ENCODE peak calls at places on chromosomes 7 and 10, in seven cellular contexts. One of them, this sample, is unnamed.

GRCh38 chr10:90378524-90379076 is 479.2 kb downstream of the HTR7 start:
- DNase-seq in HCT116: no peak
- DNase-seq in GM12878: no peak
- DNase-seq in SK-N-SH: no peak
- DNase-seq in H1: no peak
- DNase-seq in HepG2: no peak
- DNase-seq in K562: no peak
- DNase-seq in this sample: no peak

GRCh38 chr7:156764766-156765165 is 124.2 kb downstream of the RNF32 start:
- DNase-seq in HCT116: no peak
- DNase-seq in GM12878: no peak
- DNase-seq in SK-N-SH: no peak
- DNase-seq in H1: no peak
- DNase-seq in HepG2: no peak
- DNase-seq in K562: no peak
- DNase-seq in this sample: no peak

GRCh38 chr10:97543025-97543546 is 29.5 kb upstream of the ANKRD2 start:
- DNase-seq in HCT116: peak
- DNase-seq in GM12878: no peak
- DNase-seq in SK-N-SH: no peak
- DNase-seq in H1: no peak
- DNase-seq in HepG2: peak
- DNase-seq in K562: peak
- DNase-seq in this sample: peak

GRCh38 chr10:90418869-90419652 is 438.8 kb downstream of the HTR7 start:
- DNase-seq in HCT116: peak
- DNase-seq in GM12878: no peak
- DNase-seq in SK-N-SH: no peak
- DNase-seq in H1: no peak
- DNase-seq in HepG2: peak
- DNase-seq in K562: no peak
- DNase-seq in this sample: no peak

GRCh38 chr10:80599424-80599847 is 61.7 kb downstream of the SH2D4B start:
- DNase-seq in HCT116: peak
- DNase-seq in GM12878: peak
- DNase-seq in SK-N-SH: peak
- DNase-seq in H1: peak
- DNase-seq in HepG2: peak
- DNase-seq in K562: peak
- DNase-seq in this sample: peak

GRCh38 chr7:87113077-87113476 is 39.2 kb upstream of the DMTF1 start:
- DNase-seq in HCT116: no peak
- DNase-seq in GM12878: no peak
- DNase-seq in SK-N-SH: no peak
- DNase-seq in H1: no peak
- DNase-seq in HepG2: no peak
- DNase-seq in K562: no peak
- DNase-seq in this sample: no peak

GRCh38 chr7:95952851-95953250 is 180.5 kb downstream of the DYNC1I1 start:
- DNase-seq in HCT116: no peak
- DNase-seq in GM12878: no peak
- DNase-seq in SK-N-SH: no peak
- DNase-seq in H1: no peak
- DNase-seq in HepG2: no peak
- DNase-seq in K562: no peak
- DNase-seq in this sample: no peak

GRCh38 chr7:149414745-149415390 is 46.0 kb downstream of the ZNF777 start:
- DNase-seq in HCT116: no peak
- DNase-seq in GM12878: no peak
- DNase-seq in SK-N-SH: no peak
- DNase-seq in H1: peak
- DNase-seq in HepG2: no peak
- DNase-seq in K562: no peak
- DNase-seq in this sample: no peak

GRCh38 chr7:149883452-149883861 is 9.7 kb downstream of the ATP6V0E2 start:
- DNase-seq in HCT116: peak
- DNase-seq in GM12878: no peak
- DNase-seq in SK-N-SH: peak
- DNase-seq in H1: peak
- DNase-seq in HepG2: peak
- DNase-seq in K562: peak
- DNase-seq in this sample: peak

GRCh38 chr10:114519306-114519669 is 115.0 kb upstream of the AFAP1L2 start:
- DNase-seq in HCT116: peak
- DNase-seq in GM12878: no peak
- DNase-seq in SK-N-SH: no peak
- DNase-seq in H1: no peak
- DNase-seq in HepG2: no peak
- DNase-seq in K562: no peak
- DNase-seq in this sample: peak

GRCh38 chr7:111080495-111081105 is 10.3 kb upstream of the LRRN3 start:
- DNase-seq in HCT116: no peak
- DNase-seq in GM12878: no peak
- DNase-seq in SK-N-SH: no peak
- DNase-seq in H1: no peak
- DNase-seq in HepG2: no peak
- DNase-seq in K562: no peak
- DNase-seq in this sample: no peak

GRCh38 chr10:70537398-70538194 is 59.0 kb downstream of the PALD1 start:
- DNase-seq in HCT116: no peak
- DNase-seq in GM12878: no peak
- DNase-seq in SK-N-SH: no peak
- DNase-seq in H1: peak
- DNase-seq in HepG2: peak
- DNase-seq in K562: peak
- DNase-seq in this sample: peak

DNA sequence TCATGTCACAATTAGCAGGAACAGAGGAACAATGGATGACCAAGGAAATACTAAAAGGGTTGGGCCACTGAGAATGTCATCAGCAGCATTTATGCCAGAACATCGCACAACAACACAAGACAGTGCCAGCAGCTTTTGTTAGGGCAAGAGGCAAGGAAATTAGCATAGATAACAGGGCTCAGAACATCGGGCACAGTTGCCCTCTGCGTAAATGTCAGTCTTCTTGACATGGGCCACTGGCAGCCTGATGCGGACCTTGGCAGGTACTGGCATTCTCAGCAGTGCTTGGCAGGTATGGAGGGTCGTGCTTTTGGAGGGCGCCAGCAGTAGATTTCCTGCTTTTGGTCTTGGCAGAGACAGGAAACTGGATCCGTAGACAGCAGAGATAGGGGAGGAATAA is 371.4 kb upstream of the MTPN start:
- DNase-seq in HCT116: no peak
- DNase-seq in GM12878: no peak
- DNase-seq in SK-N-SH: no peak
- DNase-seq in H1: no peak
- DNase-seq in HepG2: no peak
- DNase-seq in K562: no peak
- DNase-seq in this sample: no peak
- TF ChIP-seq JUND in HCT116: no peak
- TF ChIP-seq JUND in GM12878: no peak
- TF ChIP-seq JUND in SK-N-SH: no peak
- TF ChIP-seq JUND in H1: no peak
- TF ChIP-seq JUND in HepG2: no peak
- TF ChIP-seq JUND in K562: no peak
- TF ChIP-seq JUND in this sample: no peak

DNA sequence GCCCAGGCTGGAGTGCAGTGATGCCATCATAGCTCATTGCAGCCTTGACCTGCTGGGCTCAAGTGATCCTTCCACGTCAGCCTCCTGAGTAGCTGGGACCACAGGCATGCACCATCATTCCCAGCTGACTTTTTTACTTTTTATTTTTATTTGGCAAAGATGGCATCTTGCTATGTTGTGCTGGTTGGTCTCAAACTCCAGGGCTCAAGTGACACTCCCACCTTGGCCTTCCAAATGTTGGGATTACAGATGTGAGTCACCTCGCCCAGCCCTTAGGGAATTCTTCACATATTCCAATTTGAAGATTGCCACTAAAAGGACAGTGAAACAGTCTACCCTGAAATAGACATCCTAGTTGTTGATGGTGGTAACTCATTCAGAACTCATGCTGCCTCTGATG is 27.7 kb downstream of the SUGCT start:
- DNase-seq in HCT116: no peak
- DNase-seq in GM12878: no peak
- DNase-seq in SK-N-SH: no peak
- DNase-seq in H1: no peak
- DNase-seq in HepG2: no peak
- DNase-seq in K562: no peak
- DNase-seq in this sample: no peak
- TF ChIP-seq JUND in HCT116: no peak
- TF ChIP-seq JUND in GM12878: no peak
- TF ChIP-seq JUND in SK-N-SH: no peak
- TF ChIP-seq JUND in H1: no peak
- TF ChIP-seq JUND in HepG2: no peak
- TF ChIP-seq JUND in K562: no peak
- TF ChIP-seq JUND in this sample: no peak

GRCh38 chr7:37341033-37341630 is 107.5 kb downstream of the ELMO1 start:
- DNase-seq in HCT116: no peak
- DNase-seq in GM12878: peak
- DNase-seq in SK-N-SH: no peak
- DNase-seq in H1: no peak
- DNase-seq in HepG2: no peak
- DNase-seq in K562: no peak
- DNase-seq in this sample: no peak
- TF ChIP-seq JUND in HCT116: no peak
- TF ChIP-seq JUND in GM12878: peak
- TF ChIP-seq JUND in SK-N-SH: no peak
- TF ChIP-seq JUND in H1: no peak
- TF ChIP-seq JUND in HepG2: no peak
- TF ChIP-seq JUND in K562: no peak
- TF ChIP-seq JUND in this sample: no peak

GRCh38 chr10:14450041-14450491 is 119.3 kb upstream of the FRMD4A start:
- DNase-seq in HCT116: no peak
- DNase-seq in GM12878: no peak
- DNase-seq in SK-N-SH: no peak
- DNase-seq in H1: no peak
- DNase-seq in HepG2: no peak
- DNase-seq in K562: no peak
- DNase-seq in this sample: no peak
- TF ChIP-seq JUND in HCT116: no peak
- TF ChIP-seq JUND in GM12878: no peak
- TF ChIP-seq JUND in SK-N-SH: no peak
- TF ChIP-seq JUND in H1: no peak
- TF ChIP-seq JUND in HepG2: no peak
- TF ChIP-seq JUND in K562: no peak
- TF ChIP-seq JUND in this sample: no peak

GRCh38 chr7:27095050-27095896 is 527 bp downstream of the HOXA1 start:
- DNase-seq in HCT116: no peak
- DNase-seq in GM12878: no peak
- DNase-seq in SK-N-SH: no peak
- DNase-seq in H1: no peak
- DNase-seq in HepG2: no peak
- DNase-seq in K562: no peak
- DNase-seq in this sample: no peak

GRCh38 chr7:27091125-27091524 is 4.7 kb downstream of the HOXA1 start:
- DNase-seq in HCT116: no peak
- DNase-seq in GM12878: no peak
- DNase-seq in SK-N-SH: no peak
- DNase-seq in H1: no peak
- DNase-seq in HepG2: peak
- DNase-seq in K562: no peak
- DNase-seq in this sample: no peak

GRCh38 chr7:27094304-27095049 is 1.3 kb downstream of the HOXA1 start:
- DNase-seq in HCT116: no peak
- DNase-seq in GM12878: no peak
- DNase-seq in SK-N-SH: no peak
- DNase-seq in H1: no peak
- DNase-seq in HepG2: no peak
- DNase-seq in K562: no peak
- DNase-seq in this sample: peak

GRCh38 chr7:27092753-27093097 is 3.1 kb downstream of the HOXA1 start:
- DNase-seq in HCT116: no peak
- DNase-seq in GM12878: no peak
- DNase-seq in SK-N-SH: no peak
- DNase-seq in H1: no peak
- DNase-seq in HepG2: no peak
- DNase-seq in K562: no peak
- DNase-seq in this sample: no peak

GRCh38 chr7:27091936-27092752 is 3.7 kb downstream of the HOXA1 start:
- DNase-seq in HCT116: no peak
- DNase-seq in GM12878: no peak
- DNase-seq in SK-N-SH: no peak
- DNase-seq in H1: peak
- DNase-seq in HepG2: no peak
- DNase-seq in K562: no peak
- DNase-seq in this sample: no peak
- TF ChIP-seq JUND in HCT116: no peak
- TF ChIP-seq JUND in GM12878: no peak
- TF ChIP-seq JUND in SK-N-SH: no peak
- TF ChIP-seq JUND in H1: no peak
- TF ChIP-seq JUND in HepG2: no peak
- TF ChIP-seq JUND in K562: no peak
- TF ChIP-seq JUND in this sample: no peak

GRCh38 chr7:98831641-98832221 is 38.1 kb downstream of the TMEM130 start:
- DNase-seq in HCT116: no peak
- DNase-seq in GM12878: no peak
- DNase-seq in SK-N-SH: peak
- DNase-seq in H1: peak
- DNase-seq in HepG2: peak
- DNase-seq in K562: peak
- DNase-seq in this sample: no peak
- TF ChIP-seq JUND in HCT116: no peak
- TF ChIP-seq JUND in GM12878: no peak
- TF ChIP-seq JUND in SK-N-SH: no peak
- TF ChIP-seq JUND in H1: no peak
- TF ChIP-seq JUND in HepG2: no peak
- TF ChIP-seq JUND in K562: no peak
- TF ChIP-seq JUND in this sample: no peak

DNA sequence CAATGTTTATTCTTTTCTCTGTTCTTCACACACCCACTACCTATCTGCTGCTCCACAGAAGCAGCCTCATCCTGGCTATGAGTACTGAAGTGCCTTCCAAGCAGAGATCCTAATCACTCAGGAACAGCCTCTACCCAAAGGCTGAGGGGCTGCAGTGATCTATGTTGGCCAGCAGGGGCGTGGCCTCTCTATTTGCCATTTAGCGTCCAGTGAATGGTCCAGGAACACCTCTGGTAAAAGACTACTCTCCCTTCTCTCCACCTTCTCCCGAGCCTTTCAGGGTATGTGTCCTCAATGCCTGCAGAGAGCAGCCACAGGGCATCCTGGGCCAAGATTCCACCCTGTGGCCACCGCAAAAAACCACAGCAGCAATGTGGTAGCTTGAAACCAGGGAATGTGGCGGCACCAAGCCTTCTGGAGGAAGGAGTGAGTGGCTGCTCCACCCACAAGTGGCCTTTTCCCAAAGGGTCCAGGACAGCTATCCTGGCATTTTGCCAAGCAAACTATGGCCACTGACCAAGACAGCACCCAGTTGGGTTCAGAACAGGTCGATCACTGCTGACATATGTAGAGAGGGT is 70.9 kb downstream of the SYPL1 start:
- DNase-seq in HCT116: peak
- DNase-seq in GM12878: no peak
- DNase-seq in SK-N-SH: peak
- DNase-seq in H1: peak
- DNase-seq in HepG2: peak
- DNase-seq in K562: peak
- DNase-seq in this sample: peak
- TF ChIP-seq JUND in HCT116: no peak
- TF ChIP-seq JUND in GM12878: no peak
- TF ChIP-seq JUND in SK-N-SH: no peak
- TF ChIP-seq JUND in H1: no peak
- TF ChIP-seq JUND in HepG2: no peak
- TF ChIP-seq JUND in K562: no peak
- TF ChIP-seq JUND in this sample: no peak